ENCODE peak calls at places on chromosomes 1 and 21, in ten cellular contexts. One of them, this sample, is unnamed. For H3K4me1, the result is how much of the 10 kb centered on the place peaks cover.

GRCh38 chr1:71881611-71882010 is 400.7 kb downstream of the NEGR1 start:
- DNase-seq in adipocyte: peak
- DNase-seq in sigmoid colon: no peak
- DNase-seq in neural progenitor cell: no peak
- DNase-seq in fibroblast of lung: peak
- DNase-seq in upper lobe of left lung: no peak
- DNase-seq in PC-3: no peak
- DNase-seq in colonic mucosa: no peak
- DNase-seq in CD8-positive, alpha-beta memory T cell: no peak
- DNase-seq in heart left ventricle: no peak
- DNase-seq in this sample: no peak

GRCh38 chr1:11704691-11705475 is 13.4 kb downstream of the DRAXIN start:
- DNase-seq in fibroblast of lung: no peak
- DNase-seq in neural progenitor cell: no peak
- DNase-seq in CD8-positive, alpha-beta memory T cell: no peak
- DNase-seq in heart left ventricle: no peak
- DNase-seq in PC-3: no peak
- DNase-seq in upper lobe of left lung: no peak
- DNase-seq in adipocyte: no peak
- DNase-seq in sigmoid colon: no peak
- DNase-seq in colonic mucosa: no peak
- DNase-seq in this sample: no peak

GRCh38 chr21:16070207-16070651 is 340.4 kb downstream of the USP25 start:
- DNase-seq in CD8-positive, alpha-beta memory T cell: no peak
- DNase-seq in colonic mucosa: no peak
- DNase-seq in fibroblast of lung: no peak
- DNase-seq in adipocyte: peak
- DNase-seq in neural progenitor cell: no peak
- DNase-seq in heart left ventricle: no peak
- DNase-seq in sigmoid colon: no peak
- DNase-seq in PC-3: peak
- DNase-seq in upper lobe of left lung: no peak
- DNase-seq in this sample: no peak

GRCh38 chr1:20666804-20667203 is 5.6 kb upstream of the DDOST start:
- DNase-seq in neural progenitor cell: no peak
- DNase-seq in PC-3: peak
- DNase-seq in colonic mucosa: no peak
- DNase-seq in upper lobe of left lung: no peak
- DNase-seq in fibroblast of lung: no peak
- DNase-seq in adipocyte: no peak
- DNase-seq in heart left ventricle: peak
- DNase-seq in CD8-positive, alpha-beta memory T cell: no peak
- DNase-seq in sigmoid colon: no peak
- DNase-seq in this sample: no peak

GRCh38 chr1:110508038-110508437 is 10.9 kb downstream of the KCNA10 start:
- DNase-seq in fibroblast of lung: no peak
- DNase-seq in PC-3: no peak
- DNase-seq in heart left ventricle: peak
- DNase-seq in upper lobe of left lung: peak
- DNase-seq in adipocyte: peak
- DNase-seq in CD8-positive, alpha-beta memory T cell: no peak
- DNase-seq in neural progenitor cell: peak
- DNase-seq in colonic mucosa: peak
- DNase-seq in sigmoid colon: peak
- DNase-seq in this sample: peak

GRCh38 chr21:34545079-34545884 is 33.3 kb upstream of the KCNE1 start:
- DNase-seq in neural progenitor cell: peak
- DNase-seq in fibroblast of lung: peak
- DNase-seq in CD8-positive, alpha-beta memory T cell: no peak
- DNase-seq in PC-3: peak
- DNase-seq in adipocyte: peak
- DNase-seq in colonic mucosa: peak
- DNase-seq in heart left ventricle: peak
- DNase-seq in upper lobe of left lung: no peak
- DNase-seq in sigmoid colon: peak
- DNase-seq in this sample: no peak

GRCh38 chr1:166870584-166870983 is 5.5 kb downstream of the TADA1 start:
- DNase-seq in fibroblast of lung: no peak
- DNase-seq in PC-3: no peak
- DNase-seq in sigmoid colon: no peak
- DNase-seq in neural progenitor cell: no peak
- DNase-seq in adipocyte: no peak
- DNase-seq in CD8-positive, alpha-beta memory T cell: no peak
- DNase-seq in upper lobe of left lung: no peak
- DNase-seq in colonic mucosa: no peak
- DNase-seq in heart left ventricle: no peak
- DNase-seq in this sample: no peak

GRCh38 chr1:165467706-165468105 is 22.8 kb upstream of the RXRG start:
- DNase-seq in upper lobe of left lung: no peak
- DNase-seq in colonic mucosa: no peak
- DNase-seq in sigmoid colon: no peak
- DNase-seq in PC-3: no peak
- DNase-seq in CD8-positive, alpha-beta memory T cell: no peak
- DNase-seq in adipocyte: no peak
- DNase-seq in fibroblast of lung: no peak
- DNase-seq in heart left ventricle: no peak
- DNase-seq in neural progenitor cell: no peak
- DNase-seq in this sample: no peak

GRCh38 chr21:38037416-38037815 is 121.2 kb upstream of the KCNJ6 start:
- DNase-seq in colonic mucosa: no peak
- DNase-seq in adipocyte: no peak
- DNase-seq in CD8-positive, alpha-beta memory T cell: no peak
- DNase-seq in neural progenitor cell: no peak
- DNase-seq in sigmoid colon: no peak
- DNase-seq in upper lobe of left lung: no peak
- DNase-seq in fibroblast of lung: no peak
- DNase-seq in PC-3: peak
- DNase-seq in heart left ventricle: no peak
- DNase-seq in this sample: no peak

GRCh38 chr21:36241717-36242116 is 78.3 kb upstream of the MORC3 start:
- DNase-seq in heart left ventricle: no peak
- DNase-seq in adipocyte: no peak
- DNase-seq in CD8-positive, alpha-beta memory T cell: no peak
- DNase-seq in colonic mucosa: no peak
- DNase-seq in fibroblast of lung: no peak
- DNase-seq in sigmoid colon: no peak
- DNase-seq in neural progenitor cell: no peak
- DNase-seq in upper lobe of left lung: no peak
- DNase-seq in PC-3: no peak
- DNase-seq in this sample: no peak

GRCh38 chr1:56397811-56398231 is 181.5 kb downstream of the PLPP3 start:
- DNase-seq in CD8-positive, alpha-beta memory T cell: no peak
- DNase-seq in neural progenitor cell: no peak
- DNase-seq in adipocyte: peak
- DNase-seq in colonic mucosa: no peak
- DNase-seq in PC-3: peak
- DNase-seq in upper lobe of left lung: no peak
- DNase-seq in fibroblast of lung: peak
- DNase-seq in sigmoid colon: no peak
- DNase-seq in heart left ventricle: no peak
- DNase-seq in this sample: no peak

GRCh38 chr1:145959333-145959732 is 1.5 kb upstream of the LIX1L start:
- DNase-seq in heart left ventricle: no peak
- DNase-seq in PC-3: no peak
- DNase-seq in sigmoid colon: no peak
- DNase-seq in colonic mucosa: no peak
- DNase-seq in upper lobe of left lung: no peak
- DNase-seq in fibroblast of lung: no peak
- DNase-seq in adipocyte: no peak
- DNase-seq in neural progenitor cell: no peak
- DNase-seq in CD8-positive, alpha-beta memory T cell: no peak
- DNase-seq in this sample: no peak

GRCh38 chr1:1039145-1039910 is 19.4 kb downstream of the AGRN start:
- DNase-seq in upper lobe of left lung: no peak
- DNase-seq in sigmoid colon: no peak
- DNase-seq in adipocyte: no peak
- DNase-seq in fibroblast of lung: no peak
- DNase-seq in CD8-positive, alpha-beta memory T cell: no peak
- DNase-seq in heart left ventricle: no peak
- DNase-seq in colonic mucosa: no peak
- DNase-seq in PC-3: no peak
- DNase-seq in neural progenitor cell: no peak
- DNase-seq in this sample: no peak

GRCh38 chr1:216075339-216075738 is 347.9 kb downstream of the USH2A start:
- DNase-seq in heart left ventricle: no peak
- DNase-seq in CD8-positive, alpha-beta memory T cell: no peak
- DNase-seq in colonic mucosa: no peak
- DNase-seq in upper lobe of left lung: no peak
- DNase-seq in fibroblast of lung: peak
- DNase-seq in neural progenitor cell: no peak
- DNase-seq in PC-3: peak
- DNase-seq in sigmoid colon: no peak
- DNase-seq in adipocyte: peak
- DNase-seq in this sample: no peak

GRCh38 chr1:94542088-94542671 is 621 bp upstream of the F3 start:
- DNase-seq in adipocyte: peak
- DNase-seq in PC-3: peak
- DNase-seq in neural progenitor cell: peak
- DNase-seq in upper lobe of left lung: peak
- DNase-seq in colonic mucosa: peak
- DNase-seq in sigmoid colon: peak
- DNase-seq in fibroblast of lung: peak
- DNase-seq in heart left ventricle: peak
- DNase-seq in CD8-positive, alpha-beta memory T cell: no peak
- DNase-seq in this sample: peak

GRCh38 chr21:38622827-38623209 is 124.5 kb upstream of the ERG start:
- DNase-seq in CD8-positive, alpha-beta memory T cell: no peak
- DNase-seq in adipocyte: no peak
- DNase-seq in heart left ventricle: no peak
- DNase-seq in neural progenitor cell: no peak
- DNase-seq in upper lobe of left lung: no peak
- DNase-seq in fibroblast of lung: no peak
- DNase-seq in PC-3: no peak
- DNase-seq in sigmoid colon: no peak
- DNase-seq in colonic mucosa: no peak
- DNase-seq in this sample: no peak

GRCh38 chr1:9319789-9320519 is 27.3 kb downstream of the SPSB1 start:
- DNase-seq in sigmoid colon: no peak
- DNase-seq in PC-3: no peak
- DNase-seq in heart left ventricle: no peak
- DNase-seq in neural progenitor cell: peak
- DNase-seq in upper lobe of left lung: no peak
- DNase-seq in adipocyte: no peak
- DNase-seq in colonic mucosa: no peak
- DNase-seq in fibroblast of lung: no peak
- DNase-seq in CD8-positive, alpha-beta memory T cell: no peak
- DNase-seq in this sample: no peak
- H3K4me1 ChIP-seq in sigmoid colon: half or more
- H3K4me1 ChIP-seq in PC-3: under half
- H3K4me1 ChIP-seq in heart left ventricle: under half
- H3K4me1 ChIP-seq in neural progenitor cell: under half
- H3K4me1 ChIP-seq in upper lobe of left lung: under half
- H3K4me1 ChIP-seq in adipocyte: half or more
- H3K4me1 ChIP-seq in colonic mucosa: under half
- H3K4me1 ChIP-seq in fibroblast of lung: under half
- H3K4me1 ChIP-seq in CD8-positive, alpha-beta memory T cell: under half
- H3K4me1 ChIP-seq in this sample: under half

GRCh38 chr1:53219711-53220110 is 723 bp downstream of the CZIB start:
- DNase-seq in fibroblast of lung: no peak
- DNase-seq in colonic mucosa: no peak
- DNase-seq in neural progenitor cell: no peak
- DNase-seq in PC-3: no peak
- DNase-seq in upper lobe of left lung: no peak
- DNase-seq in sigmoid colon: no peak
- DNase-seq in adipocyte: peak
- DNase-seq in CD8-positive, alpha-beta memory T cell: no peak
- DNase-seq in heart left ventricle: no peak
- DNase-seq in this sample: no peak
- H3K4me1 ChIP-seq in fibroblast of lung: under half
- H3K4me1 ChIP-seq in colonic mucosa: under half
- H3K4me1 ChIP-seq in neural progenitor cell: under half
- H3K4me1 ChIP-seq in PC-3: under half
- H3K4me1 ChIP-seq in upper lobe of left lung: under half
- H3K4me1 ChIP-seq in sigmoid colon: under half
- H3K4me1 ChIP-seq in adipocyte: under half
- H3K4me1 ChIP-seq in CD8-positive, alpha-beta memory T cell: under half
- H3K4me1 ChIP-seq in heart left ventricle: under half
- H3K4me1 ChIP-seq in this sample: under half

GRCh38 chr1:47313915-47314664 is at the start of gene STIL:
- DNase-seq in fibroblast of lung: peak
- DNase-seq in PC-3: peak
- DNase-seq in sigmoid colon: peak
- DNase-seq in heart left ventricle: peak
- DNase-seq in upper lobe of left lung: peak
- DNase-seq in neural progenitor cell: peak
- DNase-seq in colonic mucosa: peak
- DNase-seq in CD8-positive, alpha-beta memory T cell: peak
- DNase-seq in adipocyte: peak
- DNase-seq in this sample: peak

GRCh38 chr1:47323475-47324105 is 9.6 kb upstream of the STIL start:
- DNase-seq in neural progenitor cell: peak
- DNase-seq in CD8-positive, alpha-beta memory T cell: no peak
- DNase-seq in colonic mucosa: peak
- DNase-seq in upper lobe of left lung: no peak
- DNase-seq in heart left ventricle: no peak
- DNase-seq in adipocyte: no peak
- DNase-seq in PC-3: no peak
- DNase-seq in fibroblast of lung: no peak
- DNase-seq in sigmoid colon: no peak
- DNase-seq in this sample: no peak

DNA sequence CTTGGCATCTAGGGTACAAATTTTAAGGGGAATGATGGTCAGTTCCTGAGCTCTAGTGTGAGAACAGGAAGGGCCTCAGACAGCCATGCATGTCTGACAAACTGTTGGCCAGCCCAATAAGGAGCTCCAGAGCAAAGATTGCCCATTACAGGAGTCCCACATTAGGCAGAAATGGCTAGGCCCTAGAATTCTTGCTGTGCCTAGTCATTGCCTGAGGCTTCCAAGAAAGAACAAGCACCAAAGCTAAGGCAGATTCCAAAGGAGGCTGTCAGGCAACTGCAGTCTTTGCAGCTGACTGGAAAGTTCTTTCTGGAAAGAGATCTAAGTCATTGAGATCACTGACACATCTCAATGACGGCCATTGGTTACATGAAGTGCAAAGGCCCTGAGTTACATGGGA is 3.9 kb upstream of the STIL start:
- DNase-seq in colonic mucosa: no peak
- DNase-seq in neural progenitor cell: no peak
- DNase-seq in sigmoid colon: no peak
- DNase-seq in fibroblast of lung: peak
- DNase-seq in heart left ventricle: no peak
- DNase-seq in adipocyte: peak
- DNase-seq in CD8-positive, alpha-beta memory T cell: no peak
- DNase-seq in upper lobe of left lung: no peak
- DNase-seq in PC-3: no peak
- DNase-seq in this sample: no peak
- H3K4me1 ChIP-seq in colonic mucosa: under half
- H3K4me1 ChIP-seq in neural progenitor cell: under half
- H3K4me1 ChIP-seq in sigmoid colon: under half
- H3K4me1 ChIP-seq in fibroblast of lung: under half
- H3K4me1 ChIP-seq in heart left ventricle: under half
- H3K4me1 ChIP-seq in adipocyte: under half
- H3K4me1 ChIP-seq in CD8-positive, alpha-beta memory T cell: under half
- H3K4me1 ChIP-seq in upper lobe of left lung: under half
- H3K4me1 ChIP-seq in PC-3: under half
- H3K4me1 ChIP-seq in this sample: under half

DNA sequence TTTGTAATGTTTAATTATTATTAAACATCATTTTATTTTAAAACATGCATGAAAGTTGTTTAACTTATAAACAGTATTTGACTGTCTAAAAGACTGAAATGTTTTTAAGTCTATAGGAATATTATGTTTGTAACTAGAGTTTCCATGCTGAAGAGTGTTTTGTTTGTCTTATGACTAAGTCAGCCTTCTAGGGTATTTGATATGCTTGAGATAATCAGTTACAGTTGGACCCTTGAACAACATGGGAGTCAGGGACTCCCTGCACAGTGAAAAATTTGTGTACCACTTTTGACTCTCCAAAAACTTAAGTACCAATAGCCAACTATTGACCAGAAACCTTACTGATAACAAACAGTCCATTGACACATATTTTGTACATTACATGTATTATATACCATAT is 45.5 kb upstream of the KANK4 start:
- DNase-seq in colonic mucosa: no peak
- DNase-seq in sigmoid colon: no peak
- DNase-seq in upper lobe of left lung: no peak
- DNase-seq in fibroblast of lung: no peak
- DNase-seq in adipocyte: peak
- DNase-seq in PC-3: peak
- DNase-seq in neural progenitor cell: no peak
- DNase-seq in heart left ventricle: no peak
- DNase-seq in CD8-positive, alpha-beta memory T cell: no peak
- DNase-seq in this sample: no peak
- H3K4me1 ChIP-seq in colonic mucosa: under half
- H3K4me1 ChIP-seq in sigmoid colon: under half
- H3K4me1 ChIP-seq in upper lobe of left lung: under half
- H3K4me1 ChIP-seq in fibroblast of lung: under half
- H3K4me1 ChIP-seq in adipocyte: under half
- H3K4me1 ChIP-seq in PC-3: under half
- H3K4me1 ChIP-seq in neural progenitor cell: under half
- H3K4me1 ChIP-seq in heart left ventricle: under half
- H3K4me1 ChIP-seq in CD8-positive, alpha-beta memory T cell: under half
- H3K4me1 ChIP-seq in this sample: under half